ENCODE peak calls at places on chromosomes 3 and 15, in four cellular contexts. D is HFFc6, S is Calu3, A is nephron progenitor cell. G is an unnamed sample.

GRCh38 chr3:132549169-132549568 is 47.9 kb upstream of the ACKR4 start:
- DNase-seq in D (no peak), S (no peak), A (no peak), G (no peak)

GRCh38 chr3:121894191-121894990 is at the start of gene SLC15A2:
- DNase-seq in D (no peak), S (no peak), A (no peak), G (no peak)

GRCh38 chr15:73345658-73346057 is 23.1 kb downstream of the HCN4 start:
- DNase-seq in D (no peak), S (no peak), A (no peak), G (no peak)

GRCh38 chr15:60787737-60788513 is 309.0 kb upstream of the ICE2 start:
- DNase-seq in D (no peak), S (peak), A (no peak), G (peak)

GRCh38 chr3:65960087-65960486 is 78.6 kb downstream of the MAGI1 start:
- DNase-seq in D (no peak), S (no peak), A (no peak), G (no peak)

GRCh38 chr3:188272481-188273372 is 118.8 kb downstream of the LPP start:
- DNase-seq in D (peak), S (no peak), A (no peak), G (peak)

GRCh38 chr3:25372167-25372566 is 55.9 kb upstream of the RARB start:
- DNase-seq in D (no peak), S (no peak), A (no peak), G (peak)

GRCh38 chr3:187519428-187519890 is 150.7 kb downstream of the SST start:
- DNase-seq in D (peak), S (no peak), A (no peak), G (no peak)

GRCh38 chr15:55796321-55796965 is 53.5 kb upstream of the PRTG start:
- DNase-seq in D (no peak), S (no peak), A (no peak), G (peak)

GRCh38 chr3:11545186-11545851 is 98.4 kb downstream of the VGLL4 start:
- DNase-seq in D (no peak), S (no peak), A (no peak), G (no peak)

GRCh38 chr3:71787851-71788405 is 3.0 kb upstream of the PROK2 start:
- DNase-seq in D (no peak), S (no peak), A (no peak), G (no peak)

GRCh38 chr3:171255236-171255806 is 204.9 kb downstream of the TNIK start:
- DNase-seq in D (no peak), S (peak), A (no peak), G (no peak)

GRCh38 chr3:149654188-149654601 is 3.6 kb downstream of the WWTR1 start:
- DNase-seq in D (peak), S (no peak), A (no peak), G (peak)

GRCh38 chr3:146221276-146221675 is 29.6 kb downstream of the PLSCR4 start:
- DNase-seq in D (no peak), S (no peak), A (no peak), G (no peak)

GRCh38 chr3:23735575-23736326 is 70.0 kb upstream of the UBE2E1 start:
- DNase-seq in D (no peak), S (no peak), A (no peak), G (no peak)

GRCh38 chr3:128081846-128082245 is 29.6 kb downstream of the SEC61A1 start:
- DNase-seq in D (peak), S (peak), A (no peak), G (no peak)
- TF ChIP-seq CTCF in D (no peak), S (no peak), A (no peak), G (no peak)

GRCh38 chr3:123724306-123724705 is 139.5 kb upstream of the HACD2 start:
- DNase-seq in D (peak), S (no peak), A (no peak), G (no peak)
- TF ChIP-seq CTCF in D (peak), S (no peak), A (no peak), G (no peak)

DNA sequence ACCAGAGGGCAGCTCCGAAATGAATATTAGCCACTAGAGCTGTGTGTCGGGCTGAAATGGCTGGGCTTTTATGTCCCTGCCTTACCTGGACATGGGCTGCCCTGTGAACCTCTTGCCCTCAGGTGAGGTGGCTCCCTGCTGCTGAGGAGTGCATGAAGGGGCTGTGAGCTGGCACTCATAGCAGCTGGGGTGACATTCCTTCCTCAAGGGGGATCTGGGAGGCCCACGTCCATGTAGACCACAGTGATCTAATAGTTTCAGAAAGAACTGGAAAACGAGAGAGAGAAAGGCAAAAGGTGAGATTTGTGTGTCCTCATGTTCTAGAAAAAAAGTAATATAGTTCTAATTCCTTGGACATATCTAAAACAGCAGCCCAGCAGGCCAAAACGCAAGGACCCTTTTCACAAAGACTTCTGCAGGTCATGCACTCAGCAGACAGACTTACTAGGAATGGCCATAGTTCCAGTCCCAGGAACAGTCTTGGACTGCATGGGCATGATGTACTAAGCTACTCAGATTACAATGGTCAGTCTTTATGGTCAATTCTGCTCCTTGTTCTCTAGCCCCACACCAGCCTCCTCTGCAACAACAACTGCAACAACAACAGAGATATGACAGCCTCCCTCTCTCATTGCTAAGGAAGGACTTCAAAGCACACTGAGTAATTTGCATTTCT is 10.8 kb upstream of the SLC24A5 start:
- DNase-seq in D (no peak), S (no peak), A (no peak), G (peak)
- TF ChIP-seq CTCF in D (no peak), S (no peak), A (no peak), G (no peak)

GRCh38 chr15:67784057-67784781 is 41.1 kb upstream of the SKOR1 start:
- DNase-seq in D (no peak), S (no peak), A (no peak), G (no peak)

GRCh38 chr15:67781907-67782559 is 43.3 kb upstream of the SKOR1 start:
- DNase-seq in D (no peak), S (no peak), A (no peak), G (no peak)

GRCh38 chr15:67782592-67782991 is 42.7 kb upstream of the SKOR1 start:
- DNase-seq in D (no peak), S (no peak), A (no peak), G (no peak)

GRCh38 chr15:67784856-67785430 is 40.4 kb upstream of the SKOR1 start:
- DNase-seq in D (no peak), S (no peak), A (no peak), G (no peak)

DNA sequence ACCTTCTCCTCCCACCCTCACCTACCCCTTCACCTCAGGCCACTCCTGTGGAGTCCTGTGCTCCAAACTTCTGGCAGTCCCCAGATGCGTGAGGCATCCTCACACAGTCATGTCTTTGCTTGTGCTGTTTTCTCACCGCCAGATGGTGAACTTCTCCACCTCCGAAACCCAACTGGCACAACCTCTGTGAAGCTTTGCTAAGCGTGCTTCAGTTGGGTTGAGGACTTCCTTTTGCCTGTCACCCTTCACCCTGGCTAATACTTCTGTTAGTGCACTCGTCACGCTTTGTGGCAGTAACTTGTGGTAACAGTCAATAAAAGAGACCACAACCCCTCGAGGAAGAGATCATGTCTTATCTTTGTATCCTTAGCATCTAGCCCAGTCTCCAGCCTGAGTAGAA is 42.0 kb upstream of the SKOR1 start:
- DNase-seq in D (no peak), S (no peak), A (no peak), G (no peak)
- TF ChIP-seq CTCF in D (no peak), S (no peak), A (no peak), G (no peak)

GRCh38 chr3:195129072-195129643 is 141.8 kb downstream of the XXYLT1 start:
- DNase-seq in D (no peak), S (no peak), A (no peak), G (no peak)
- TF ChIP-seq CTCF in D (no peak), S (no peak), A (no peak), G (no peak)

G was measured in MCF 10A.